ENCODE peak calls at places on chromosome 14, in four cellular contexts. One of them, this sample, is unnamed.

GRCh38 chr14:20799444-20799843 is 3.2 kb downstream of the RNASE1 start:
- DNase-seq in activated CD4-positive, alpha-beta T cell treated with anti-CD3 and anti-CD28 coated beads, Interleukin-2, amount 50 U/mL, for 1 hour: no peak
- DNase-seq in endothelial cell: no peak
- DNase-seq in non-pigmented ciliary epithelial cell: no peak
- DNase-seq in this sample: no peak

GRCh38 chr14:91870001-91870400 is 2.7 kb upstream of the TC2N start:
- DNase-seq in endothelial cell: no peak
- DNase-seq in non-pigmented ciliary epithelial cell: no peak
- DNase-seq in activated CD4-positive, alpha-beta T cell treated with anti-CD3 and anti-CD28 coated beads, Interleukin-2, amount 50 U/mL, for 1 hour: peak; percentile 71
- DNase-seq in this sample: no peak

GRCh38 chr14:54387328-54387727 is 9.5 kb upstream of the CDKN3 start:
- DNase-seq in non-pigmented ciliary epithelial cell: no peak
- DNase-seq in activated CD4-positive, alpha-beta T cell treated with anti-CD3 and anti-CD28 coated beads, Interleukin-2, amount 50 U/mL, for 1 hour: no peak
- DNase-seq in endothelial cell: no peak
- DNase-seq in this sample: no peak

GRCh38 chr14:32217301-32217700 is 14.2 kb upstream of the RNU6-8 start:
- DNase-seq in endothelial cell: no peak
- DNase-seq in activated CD4-positive, alpha-beta T cell treated with anti-CD3 and anti-CD28 coated beads, Interleukin-2, amount 50 U/mL, for 1 hour: no peak
- DNase-seq in non-pigmented ciliary epithelial cell: no peak
- DNase-seq in this sample: no peak

GRCh38 chr14:91755560-91755959 is 23.7 kb upstream of the CATSPERB start:
- DNase-seq in activated CD4-positive, alpha-beta T cell treated with anti-CD3 and anti-CD28 coated beads, Interleukin-2, amount 50 U/mL, for 1 hour: no peak
- DNase-seq in endothelial cell: no peak
- DNase-seq in non-pigmented ciliary epithelial cell: peak; percentile 5
- DNase-seq in this sample: no peak

GRCh38 chr14:56580317-56580711 is 716 bp downstream of the TMEM260 start:
- DNase-seq in endothelial cell: no peak
- DNase-seq in non-pigmented ciliary epithelial cell: no peak
- DNase-seq in activated CD4-positive, alpha-beta T cell treated with anti-CD3 and anti-CD28 coated beads, Interleukin-2, amount 50 U/mL, for 1 hour: no peak
- DNase-seq in this sample: no peak

GRCh38 chr14:97390031-97390729 is 593.0 kb downstream of the VRK1 start:
- DNase-seq in activated CD4-positive, alpha-beta T cell treated with anti-CD3 and anti-CD28 coated beads, Interleukin-2, amount 50 U/mL, for 1 hour: no peak
- DNase-seq in non-pigmented ciliary epithelial cell: no peak
- DNase-seq in endothelial cell: no peak
- DNase-seq in this sample: no peak

GRCh38 chr14:61277232-61277631 is 3.9 kb downstream of the TMEM30B start:
- DNase-seq in endothelial cell: no peak
- DNase-seq in activated CD4-positive, alpha-beta T cell treated with anti-CD3 and anti-CD28 coated beads, Interleukin-2, amount 50 U/mL, for 1 hour: no peak
- DNase-seq in non-pigmented ciliary epithelial cell: no peak
- DNase-seq in this sample: no peak

GRCh38 chr14:103568952-103569351 is 6.2 kb downstream of the COA8 start:
- DNase-seq in activated CD4-positive, alpha-beta T cell treated with anti-CD3 and anti-CD28 coated beads, Interleukin-2, amount 50 U/mL, for 1 hour: no peak
- DNase-seq in non-pigmented ciliary epithelial cell: no peak
- DNase-seq in endothelial cell: no peak
- DNase-seq in this sample: no peak

GRCh38 chr14:69631509-69631908 is 20.1 kb downstream of the SUSD6 start:
- DNase-seq in activated CD4-positive, alpha-beta T cell treated with anti-CD3 and anti-CD28 coated beads, Interleukin-2, amount 50 U/mL, for 1 hour: no peak
- DNase-seq in endothelial cell: no peak
- DNase-seq in non-pigmented ciliary epithelial cell: no peak
- DNase-seq in this sample: no peak

GRCh38 chr14:36773136-36773540 is 111.5 kb downstream of the PAX9 start:
- DNase-seq in endothelial cell: no peak
- DNase-seq in non-pigmented ciliary epithelial cell: peak; percentile 6
- DNase-seq in activated CD4-positive, alpha-beta T cell treated with anti-CD3 and anti-CD28 coated beads, Interleukin-2, amount 50 U/mL, for 1 hour: no peak
- DNase-seq in this sample: no peak

This sample was measured in iPS DF 19.7.